ENCODE peak calls at places on chromosomes 11 and 22, in five cellular contexts. One of them, this sample, is unnamed. For H3K4me1 and H3K36me3, the result is how much of the 10 kb centered on the place peaks cover.

GRCh38 chr11:838441-839279 is 3.7 kb downstream of the POLR2L start:
- DNase-seq in Caco-2: peak
- DNase-seq in aorta: no peak
- DNase-seq in tibial artery: no peak
- DNase-seq in stomach: no peak
- DNase-seq in this sample: no peak

GRCh38 chr11:44313701-44314489 is 4.0 kb upstream of the ALX4 start:
- DNase-seq in Caco-2: no peak
- DNase-seq in aorta: no peak
- DNase-seq in tibial artery: peak
- DNase-seq in stomach: no peak
- DNase-seq in this sample: no peak

GRCh38 chr11:2207212-2207611 is 35.6 kb upstream of the TH start:
- DNase-seq in Caco-2: no peak
- DNase-seq in aorta: no peak
- DNase-seq in tibial artery: peak
- DNase-seq in stomach: peak
- DNase-seq in this sample: no peak

GRCh38 chr11:74592063-74592440 is 330 bp upstream of the POLD3 start:
- DNase-seq in Caco-2: no peak
- DNase-seq in aorta: no peak
- DNase-seq in tibial artery: no peak
- DNase-seq in stomach: no peak
- DNase-seq in this sample: no peak

GRCh38 chr11:128553662-128554392 is 33.5 kb downstream of the ETS1 start:
- DNase-seq in Caco-2: no peak
- DNase-seq in aorta: no peak
- DNase-seq in tibial artery: no peak
- DNase-seq in stomach: no peak
- DNase-seq in this sample: no peak

GRCh38 chr11:103961010-103961409 is 75.4 kb upstream of the DDI1 start:
- DNase-seq in Caco-2: no peak
- DNase-seq in aorta: no peak
- DNase-seq in tibial artery: no peak
- DNase-seq in stomach: no peak
- DNase-seq in this sample: no peak

GRCh38 chr11:22173532-22173931 is 19.4 kb upstream of the ANO5 start:
- DNase-seq in Caco-2: no peak
- DNase-seq in aorta: no peak
- DNase-seq in tibial artery: no peak
- DNase-seq in stomach: no peak
- DNase-seq in this sample: no peak

GRCh38 chr11:14971865-14972580 is at the start of gene CALCA:
- DNase-seq in Caco-2: no peak
- DNase-seq in aorta: no peak
- DNase-seq in tibial artery: no peak
- DNase-seq in stomach: no peak
- DNase-seq in this sample: no peak

GRCh38 chr11:89495951-89496350 is 4.8 kb upstream of the NOX4 start:
- DNase-seq in Caco-2: no peak
- DNase-seq in aorta: peak
- DNase-seq in tibial artery: peak
- DNase-seq in stomach: no peak
- DNase-seq in this sample: no peak

GRCh38 chr11:70158201-70158600 is 44.9 kb upstream of the FADD start:
- DNase-seq in Caco-2: peak
- DNase-seq in aorta: peak
- DNase-seq in tibial artery: no peak
- DNase-seq in stomach: no peak
- DNase-seq in this sample: no peak

GRCh38 chr11:44374001-44374400 is 64.1 kb upstream of the ALX4 start:
- DNase-seq in Caco-2: no peak
- DNase-seq in aorta: no peak
- DNase-seq in tibial artery: no peak
- DNase-seq in stomach: no peak
- DNase-seq in this sample: no peak

DNA sequence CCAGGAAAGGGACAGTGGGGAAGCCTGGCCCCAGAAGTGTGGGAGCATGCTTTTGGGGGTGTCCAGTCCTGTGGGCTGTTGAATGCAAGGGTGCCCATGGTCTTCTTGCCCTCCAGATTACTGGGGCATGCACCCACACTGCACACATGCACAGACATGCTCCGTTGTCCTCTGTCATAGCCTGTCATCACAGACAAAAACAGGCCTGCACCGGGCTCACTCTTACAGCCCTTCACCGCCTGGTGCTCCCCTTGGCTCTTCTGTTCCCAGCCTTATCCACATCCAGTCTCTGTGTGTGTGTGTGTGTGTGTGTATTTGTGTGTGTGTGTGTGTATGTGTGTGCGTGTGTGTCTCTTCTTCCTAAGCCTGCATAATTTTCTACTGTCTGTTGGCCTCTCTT is 23.3 kb upstream of the NECTIN1 start:
- DNase-seq in Caco-2: no peak
- DNase-seq in aorta: no peak
- DNase-seq in tibial artery: no peak
- DNase-seq in stomach: no peak
- DNase-seq in this sample: no peak
- H3K4me1 ChIP-seq in Caco-2: under half
- H3K4me1 ChIP-seq in aorta: under half
- H3K4me1 ChIP-seq in tibial artery: under half
- H3K4me1 ChIP-seq in stomach: under half
- H3K4me1 ChIP-seq in this sample: under half

GRCh38 chr22:40046126-40046525 is 51.4 kb downstream of the FAM83F start:
- DNase-seq in Caco-2: no peak
- DNase-seq in aorta: no peak
- DNase-seq in tibial artery: no peak
- DNase-seq in stomach: no peak
- DNase-seq in this sample: no peak
- H3K4me3 ChIP-seq in Caco-2: peak
- H3K4me3 ChIP-seq in aorta: no peak
- H3K4me3 ChIP-seq in tibial artery: peak
- H3K4me3 ChIP-seq in stomach: peak
- H3K4me3 ChIP-seq in this sample: peak

GRCh38 chr11:18005376-18006129 is 7.3 kb downstream of the SERGEF start:
- DNase-seq in Caco-2: peak
- DNase-seq in aorta: no peak
- DNase-seq in tibial artery: no peak
- DNase-seq in stomach: no peak
- DNase-seq in this sample: no peak
- H3K36me3 ChIP-seq in Caco-2: under half
- H3K36me3 ChIP-seq in aorta: under half
- H3K36me3 ChIP-seq in tibial artery: under half
- H3K36me3 ChIP-seq in stomach: half or more
- H3K36me3 ChIP-seq in this sample: half or more

DNA sequence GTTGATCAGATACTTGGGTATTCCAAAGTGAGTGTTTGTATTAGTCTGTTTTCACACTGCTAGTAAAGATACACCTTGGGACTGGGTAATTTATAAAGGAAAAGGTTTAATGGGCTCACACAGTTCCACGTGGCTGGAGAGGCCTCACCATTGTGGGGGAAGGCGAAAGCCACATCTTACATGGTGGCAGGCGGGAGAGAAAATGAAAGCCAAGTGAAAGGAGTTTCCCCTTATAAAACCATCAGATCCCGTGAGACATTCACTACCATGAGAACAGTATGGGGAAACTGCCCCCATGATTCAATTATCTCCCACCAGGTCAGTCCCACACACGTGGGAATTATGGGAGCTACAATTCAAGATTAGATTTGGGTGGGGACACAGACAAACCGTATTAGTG is 7.0 kb downstream of the TIMM10B start:
- DNase-seq in Caco-2: no peak
- DNase-seq in aorta: no peak
- DNase-seq in tibial artery: no peak
- DNase-seq in stomach: no peak
- DNase-seq in this sample: no peak
- H3K4me1 ChIP-seq in Caco-2: half or more
- H3K4me1 ChIP-seq in aorta: under half
- H3K4me1 ChIP-seq in tibial artery: under half
- H3K4me1 ChIP-seq in stomach: under half
- H3K4me1 ChIP-seq in this sample: under half

GRCh38 chr22:20957691-20958440 is 9.2 kb upstream of the AIFM3 start:
- DNase-seq in Caco-2: peak
- DNase-seq in aorta: no peak
- DNase-seq in tibial artery: no peak
- DNase-seq in stomach: peak
- DNase-seq in this sample: peak
- H3K4me3 ChIP-seq in Caco-2: peak
- H3K4me3 ChIP-seq in aorta: peak
- H3K4me3 ChIP-seq in tibial artery: peak
- H3K4me3 ChIP-seq in stomach: peak
- H3K4me3 ChIP-seq in this sample: peak

DNA sequence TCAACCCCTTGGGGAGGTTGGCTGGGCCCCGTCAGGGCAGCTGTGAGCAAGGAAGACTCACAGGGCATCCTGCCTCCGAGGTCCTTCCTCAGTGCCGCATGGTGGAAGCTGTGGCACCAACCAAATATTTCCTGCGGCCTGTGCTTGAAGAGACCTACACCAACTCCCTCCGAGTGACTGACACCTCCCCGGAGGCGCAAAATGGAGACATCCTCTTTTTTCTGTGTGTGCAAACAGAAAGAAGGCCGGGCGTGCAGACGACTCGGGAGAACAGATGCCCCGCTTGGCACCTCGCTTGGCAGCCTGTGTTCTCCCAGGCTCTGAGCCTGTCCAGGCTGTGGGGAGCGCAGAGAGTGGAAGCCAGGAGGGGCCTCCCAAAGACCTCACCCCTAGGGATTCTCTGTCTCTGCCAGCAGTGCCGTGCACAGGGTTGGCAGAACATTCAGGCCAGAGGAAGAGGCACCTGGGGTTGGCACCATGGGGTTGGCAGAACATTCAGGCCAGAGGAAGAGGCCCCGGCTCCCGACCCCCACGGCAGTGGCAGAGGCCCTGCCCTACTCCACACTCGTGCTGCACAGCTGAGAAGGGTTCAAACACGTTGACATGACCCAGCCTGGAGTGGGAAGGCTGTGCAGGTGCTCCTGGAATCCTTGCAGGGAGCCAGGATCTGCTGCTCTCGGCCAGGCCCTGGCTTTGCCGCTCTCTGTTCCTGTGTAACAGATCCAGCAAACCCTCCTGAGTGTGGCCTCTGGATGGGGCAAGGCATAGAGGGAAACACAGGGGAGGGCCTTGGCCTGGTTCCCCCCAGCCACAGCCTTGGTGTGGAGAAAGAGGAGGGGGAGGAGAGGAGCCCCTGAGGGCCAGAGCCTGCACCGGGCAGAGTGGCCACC is 805.5 kb downstream of the BRD1 start:
- DNase-seq in Caco-2: no peak
- DNase-seq in aorta: peak
- DNase-seq in tibial artery: peak
- DNase-seq in stomach: no peak
- DNase-seq in this sample: no peak
- H3K36me3 ChIP-seq in Caco-2: under half
- H3K36me3 ChIP-seq in aorta: under half
- H3K36me3 ChIP-seq in tibial artery: under half
- H3K36me3 ChIP-seq in stomach: under half
- H3K36me3 ChIP-seq in this sample: under half

GRCh38 chr11:68042219-68043028 is 3.6 kb downstream of the TCIRG1 start:
- DNase-seq in Caco-2: no peak
- DNase-seq in aorta: no peak
- DNase-seq in tibial artery: peak
- DNase-seq in stomach: no peak
- DNase-seq in this sample: peak

GRCh38 chr11:68044145-68044813 is 5.5 kb downstream of the TCIRG1 start:
- DNase-seq in Caco-2: no peak
- DNase-seq in aorta: no peak
- DNase-seq in tibial artery: no peak
- DNase-seq in stomach: no peak
- DNase-seq in this sample: no peak

GRCh38 chr11:68041617-68042218 is 2.9 kb downstream of the TCIRG1 start:
- DNase-seq in Caco-2: no peak
- DNase-seq in aorta: no peak
- DNase-seq in tibial artery: peak
- DNase-seq in stomach: no peak
- DNase-seq in this sample: no peak

GRCh38 chr11:68043349-68044144 is 4.7 kb downstream of the TCIRG1 start:
- DNase-seq in Caco-2: peak
- DNase-seq in aorta: no peak
- DNase-seq in tibial artery: no peak
- DNase-seq in stomach: no peak
- DNase-seq in this sample: no peak

GRCh38 chr11:68043029-68043348 is 4.2 kb downstream of the TCIRG1 start:
- DNase-seq in Caco-2: no peak
- DNase-seq in aorta: no peak
- DNase-seq in tibial artery: no peak
- DNase-seq in stomach: no peak
- DNase-seq in this sample: peak
- H3K4me1 ChIP-seq in Caco-2: under half
- H3K4me1 ChIP-seq in aorta: under half
- H3K4me1 ChIP-seq in tibial artery: under half
- H3K4me1 ChIP-seq in stomach: half or more
- H3K4me1 ChIP-seq in this sample: under half

DNA sequence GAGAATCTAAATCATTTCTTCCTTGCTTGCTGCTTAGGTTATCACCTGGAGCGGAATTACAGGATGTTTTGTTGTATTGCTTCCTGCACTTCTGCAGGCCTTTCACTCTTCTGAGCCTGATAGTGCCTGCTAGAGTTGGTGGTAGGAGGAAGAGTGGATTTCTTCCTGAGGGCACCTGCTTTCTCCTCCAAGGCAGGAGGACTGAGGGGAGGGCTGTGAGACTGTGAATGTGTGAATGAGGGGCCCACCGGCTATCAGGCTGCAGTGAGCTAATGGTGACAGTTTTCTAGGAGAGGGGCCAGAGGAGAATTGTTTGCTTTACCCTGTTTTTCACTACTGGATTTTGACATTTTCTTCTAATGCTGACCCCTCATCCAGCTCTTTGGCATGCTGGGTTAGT is 39.0 kb downstream of the DIXDC1 start:
- DNase-seq in Caco-2: no peak
- DNase-seq in aorta: no peak
- DNase-seq in tibial artery: no peak
- DNase-seq in stomach: no peak
- DNase-seq in this sample: no peak
- H3K4me3 ChIP-seq in Caco-2: no peak
- H3K4me3 ChIP-seq in aorta: no peak
- H3K4me3 ChIP-seq in tibial artery: peak
- H3K4me3 ChIP-seq in stomach: no peak
- H3K4me3 ChIP-seq in this sample: no peak

GRCh38 chr11:47415091-47415854 is 6.9 kb downstream of the SLC39A13 start:
- DNase-seq in Caco-2: no peak
- DNase-seq in aorta: no peak
- DNase-seq in tibial artery: no peak
- DNase-seq in stomach: no peak
- DNase-seq in this sample: no peak
- H3K36me3 ChIP-seq in Caco-2: under half
- H3K36me3 ChIP-seq in aorta: under half
- H3K36me3 ChIP-seq in tibial artery: half or more
- H3K36me3 ChIP-seq in stomach: half or more
- H3K36me3 ChIP-seq in this sample: half or more

This sample was measured in HAP-1.